ENCODE peak calls at places on chromosomes 16 and 17, in seven cellular contexts. L is stimulated activated CD4-positive, alpha-beta T cell treated with anti-CD3 and anti-CD28 coated beads, Interleukin-1b, Interleukin-23, amount 100 ng/mL, for 24 hours; Z is AG08395; H is esophagus squamous epithelium; P is GM20000; I is activated naive CD8-positive, alpha-beta T cell treated with anti-CD3 and anti-CD28 coated beads, Interleukin-2, amount 10 ng/mL, durations not matched to agents 7 days and 5 days; W is heart right ventricle. Y is an unnamed sample.

GRCh38 chr16:30004424-30004776 is 6.4 kb downstream of the DOC2A start:
- DNase-seq in H (no peak), P (no peak), L (no peak), I (no peak), W (no peak), Z (no peak), Y (peak)

GRCh38 chr16:16009396-16009795 is 60.0 kb downstream of the ABCC1 start:
- DNase-seq in L (no peak), W (peak), Z (no peak), P (no peak), H (no peak), I (no peak), Y (no peak)

GRCh38 chr17:57911834-57912673 is 43.2 kb downstream of the CUEDC1 start:
- DNase-seq in I (no peak), L (no peak), H (no peak), P (no peak), W (peak), Z (peak), Y (peak)

GRCh38 chr16:85138073-85138824 is 26.0 kb upstream of the CIBAR2 start:
- DNase-seq in H (no peak), I (no peak), L (no peak), P (no peak), W (no peak), Z (no peak), Y (no peak)

GRCh38 chr16:85936761-85937343 is 37.9 kb downstream of the IRF8 start:
- DNase-seq in P (no peak), W (no peak), H (no peak), I (no peak), L (no peak), Z (no peak), Y (no peak)

GRCh38 chr16:65069090-65069489 is 52.8 kb downstream of the CDH11 start:
- DNase-seq in W (no peak), H (no peak), L (no peak), I (no peak), Z (peak), P (no peak), Y (no peak)

GRCh38 chr17:75370288-75370687 is 35.2 kb downstream of the GRB2 start:
- DNase-seq in Z (no peak), L (no peak), W (peak), P (no peak), H (no peak), I (no peak), Y (no peak)

GRCh38 chr17:4483012-4483840 is 15.5 kb upstream of the SPNS2 start:
- DNase-seq in L (no peak), W (no peak), I (no peak), P (no peak), H (no peak), Z (no peak), Y (no peak)

GRCh38 chr16:31707743-31708335 is 165.8 kb upstream of the ZNF267 start:
- DNase-seq in Z (no peak), W (no peak), I (no peak), L (no peak), P (no peak), H (no peak), Y (no peak)

GRCh38 chr17:63823659-63824331 is 3.4 kb upstream of the PSMC5 start:
- DNase-seq in H (no peak), W (no peak), P (no peak), Z (no peak), L (no peak), I (no peak), Y (peak)

GRCh38 chr17:7348478-7349242 is 3.3 kb upstream of the KCTD11 start:
- DNase-seq in P (no peak), H (no peak), L (no peak), Z (peak), I (no peak), W (no peak), Y (no peak)

Y was measured in aorta.